ENCODE peak calls at places on chromosomes 3 and 15, in five cellular contexts. E is cardiac muscle cell, K is EL, H is uterus, Y is GM20000. Z is an unnamed sample.
A peak's percentile ranks its signal among the peaks of the same experiment; 100 is the strongest.

GRCh38 chr15:74129411-74130088 is 836 bp upstream of the ISLR2 start:
- DNase-seq in E (no peak), K (no peak), H (no peak), Y (no peak), Z (no peak)

GRCh38 chr3:129723558-129724324 is 117.3 kb upstream of the PLXND1 start:
- DNase-seq in E (peak; percentile 28), K (peak; percentile 14), H (peak; percentile 64), Y (no peak), Z (no peak)

GRCh38 chr3:2036096-2036495 is 62.6 kb upstream of the CNTN4 start:
- DNase-seq in E (no peak), K (no peak), H (no peak), Y (no peak), Z (no peak)

GRCh38 chr3:168162172-168162571 is 66.4 kb upstream of the GOLIM4 start:
- DNase-seq in E (no peak), K (no peak), H (no peak), Y (no peak), Z (no peak)

GRCh38 chr3:142448424-142448823 is 587 bp upstream of the XRN1 start:
- DNase-seq in E (no peak), K (peak; percentile 12), H (no peak), Y (no peak), Z (no peak)

GRCh38 chr3:132652640-132653270 is 6.9 kb downstream of the ACAD11 start:
- DNase-seq in E (no peak), K (peak; percentile 36), H (no peak), Y (no peak), Z (no peak)

GRCh38 chr3:141147657-141148056 is 84.0 kb upstream of the PXYLP1 start:
- DNase-seq in E (no peak), K (no peak), H (no peak), Y (no peak), Z (no peak)

GRCh38 chr3:11244131-11244677 is 28.0 kb upstream of the ATG7 start:
- DNase-seq in E (no peak), K (peak; percentile 49), H (no peak), Y (no peak), Z (no peak)

GRCh38 chr3:105516972-105517371 is 150.3 kb downstream of the ALCAM start:
- DNase-seq in E (peak; percentile 40), K (no peak), H (no peak), Y (no peak), Z (no peak)

GRCh38 chr3:25678581-25678980 is 13.9 kb upstream of the TOP2B start:
- DNase-seq in E (no peak), K (peak; percentile 22), H (no peak), Y (no peak), Z (no peak)

GRCh38 chr3:37418357-37418756 is 244.0 kb upstream of the LRRFIP2 start:
- DNase-seq in E (no peak), K (no peak), H (no peak), Y (no peak), Z (no peak)

GRCh38 chr15:22930782-22931484 is 49.2 kb downstream of the CYFIP1 start:
- DNase-seq in E (no peak), K (peak; percentile 7), H (no peak), Y (no peak), Z (peak; percentile 2)

GRCh38 chr15:25186411-25186810 is 231.6 kb downstream of the SNRPN start:
- DNase-seq in E (no peak), K (no peak), H (no peak), Y (no peak), Z (no peak)

GRCh38 chr15:63243101-63243500 is 34.3 kb upstream of the APH1B start:
- DNase-seq in E (no peak), K (no peak), H (peak; percentile 58), Y (no peak), Z (no peak)

GRCh38 chr15:88187195-88187594 is 69.3 kb downstream of the NTRK3 start:
- DNase-seq in E (no peak), K (peak; percentile 22), H (peak; percentile 21), Y (no peak), Z (no peak)

GRCh38 chr15:66935688-66936087 is 129.7 kb upstream of the SMAD3 start:
- DNase-seq in E (no peak), K (no peak), H (no peak), Y (no peak), Z (no peak)

GRCh38 chr3:134312873-134313838 is 61.1 kb downstream of the AMOTL2 start:
- DNase-seq in E (peak; percentile 86), K (peak; percentile 86), H (peak; percentile 81), Y (no peak), Z (no peak)

GRCh38 chr3:71127463-71128243 is 455.9 kb downstream of the FOXP1 start:
- DNase-seq in E (peak; percentile 61), K (no peak), H (no peak), Y (no peak), Z (no peak)

GRCh38 chr3:187827723-187828122 is 82.5 kb upstream of the BCL6 start:
- DNase-seq in E (no peak), K (no peak), H (no peak), Y (no peak), Z (no peak)

GRCh38 chr3:17155951-17156350 is 271.2 kb downstream of the PLCL2 start:
- DNase-seq in E (no peak), K (no peak), H (no peak), Y (no peak), Z (no peak)

GRCh38 chr3:152595975-152596832 is 238.7 kb upstream of the P2RY1 start:
- DNase-seq in E (peak; percentile 19), K (peak; percentile 65), H (peak; percentile 44), Y (peak; percentile 70), Z (no peak)

GRCh38 chr3:113717308-113717707 is 20.9 kb upstream of the USF3 start:
- DNase-seq in E (no peak), K (no peak), H (no peak), Y (no peak), Z (no peak)

GRCh38 chr3:109050591-109051167 is 67.3 kb downstream of the MORC1 start:
- DNase-seq in E (peak; percentile 11), K (peak; percentile 28), H (no peak), Y (peak; percentile 35), Z (no peak)

GRCh38 chr3:161401389-161401788 is 30.1 kb upstream of the SPTSSB start:
- DNase-seq in E (no peak), K (peak; percentile 46), H (no peak), Y (no peak), Z (no peak)

GRCh38 chr15:99102332-99103235 is 2.3 kb upstream of the SYNM start:
- DNase-seq in E (no peak), K (no peak), H (no peak), Y (no peak), Z (no peak)

GRCh38 chr15:22902578-22902977 is 64.1 kb downstream of the NIPA2 start:
- DNase-seq in E (no peak), K (no peak), H (no peak), Y (no peak), Z (no peak)

GRCh38 chr15:62994439-62994838 is 48.1 kb upstream of the TPM1 start:
- DNase-seq in E (peak; percentile 39), K (peak; percentile 33), H (no peak), Y (no peak), Z (no peak)

GRCh38 chr3:87197531-87197930 is 29.6 kb upstream of the CHMP2B start:
- DNase-seq in E (no peak), K (no peak), H (no peak), Y (no peak), Z (no peak)

GRCh38 chr3:185207931-185208746 is 45.7 kb downstream of the EHHADH start:
- DNase-seq in E (no peak), K (peak; percentile 41), H (no peak), Y (peak; percentile 60), Z (no peak)

GRCh38 chr15:101528108-101528916 is 38.8 kb upstream of the PCSK6 start:
- DNase-seq in E (no peak), K (no peak), H (peak; percentile 35), Y (peak; percentile 9), Z (no peak)

GRCh38 chr15:89898146-89898545 is 4.4 kb upstream of the AP3S2 start:
- DNase-seq in E (no peak), K (no peak), H (no peak), Y (no peak), Z (no peak)

GRCh38 chr3:158713094-158713499 is 19.2 kb downstream of the RARRES1 start:
- DNase-seq in E (peak; percentile 19), K (peak; percentile 43), H (no peak), Y (no peak), Z (no peak)

GRCh38 chr15:41523097-41523496 is 9.5 kb upstream of the LTK start:
- DNase-seq in E (no peak), K (no peak), H (no peak), Y (no peak), Z (no peak)

GRCh38 chr3:141289228-141289772 is 57.7 kb downstream of the PXYLP1 start:
- DNase-seq in E (no peak), K (no peak), H (no peak), Y (no peak), Z (no peak)

GRCh38 chr15:64229129-64229724 is 66.4 kb upstream of the PPIB start:
- DNase-seq in E (no peak), K (no peak), H (no peak), Y (no peak), Z (no peak)

GRCh38 chr3:45950686-45951600 is 7.7 kb downstream of the CXCR6 start:
- DNase-seq in E (no peak), K (no peak), H (no peak), Y (no peak), Z (no peak)

GRCh38 chr3:43001094-43001553 is 22.0 kb downstream of the GASK1A start:
- DNase-seq in E (no peak), K (peak; percentile 51), H (peak; percentile 94), Y (no peak), Z (no peak)

GRCh38 chr3:147355104-147355854 is 51.1 kb downstream of the ZIC4 start:
- DNase-seq in E (no peak), K (no peak), H (no peak), Y (no peak), Z (no peak)

GRCh38 chr3:191775451-191776233 is 314.7 kb downstream of the PYDC2 start:
- DNase-seq in E (no peak), K (peak; percentile 89), H (no peak), Y (no peak), Z (no peak)

Z was measured in NCI-H1105.